ENCODE peak calls at places on chromosome 6, in ten cellular contexts. H, M, A, B, Y, O, D, V, R and K are unnamed samples.

GRCh38 chr6:139534472-139535115 is 160.1 kb upstream of the CITED2 start:
- DNase-seq in H (peak; percentile 49), V (no peak), Y (no peak), B (no peak), A (no peak), M (no peak), R (no peak), O (no peak), D (no peak), K (no peak)

GRCh38 chr6:90368601-90369000 is 72.0 kb upstream of the BACH2 start:
- DNase-seq in M (no peak), H (no peak), R (no peak), O (no peak), B (no peak), V (no peak), A (no peak), Y (peak; percentile 79), D (no peak), K (no peak)

GRCh38 chr6:63589955-63590411 is 17.7 kb downstream of the LOC128125822 start:
- DNase-seq in R (no peak), O (no peak), D (no peak), A (no peak), B (no peak), Y (no peak), H (no peak), M (no peak), V (no peak), K (no peak)

GRCh38 chr6:136551103-136551502 is 881 bp upstream of the MAP7 start:
- DNase-seq in V (no peak), A (no peak), R (no peak), M (no peak), Y (no peak), H (peak; percentile 24), D (no peak), B (no peak), O (no peak), K (no peak)

GRCh38 chr6:19849736-19850135 is 12.6 kb downstream of the ID4 start:
- DNase-seq in B (no peak), H (no peak), M (no peak), A (no peak), Y (no peak), D (no peak), V (no peak), O (no peak), R (no peak), K (no peak)

GRCh38 chr6:48199502-48199901 is 88.5 kb upstream of the PTCHD4 start:
- DNase-seq in Y (no peak), M (no peak), A (no peak), O (no peak), D (no peak), H (no peak), V (no peak), R (no peak), B (no peak), K (no peak)

GRCh38 chr6:2578729-2579128 is 172.0 kb downstream of the MYLK4 start:
- DNase-seq in D (no peak), M (no peak), Y (peak; percentile 34), A (no peak), H (no peak), V (no peak), B (no peak), R (no peak), O (no peak), K (no peak)

GRCh38 chr6:143963158-143963919 is 44.7 kb downstream of the PLAGL1 start:
- DNase-seq in O (no peak), R (no peak), A (no peak), D (no peak), V (no peak), H (no peak), B (no peak), M (no peak), Y (no peak), K (no peak)

GRCh38 chr6:107202876-107203468 is 87.7 kb upstream of the BEND3 start:
- DNase-seq in Y (no peak), H (no peak), A (no peak), B (no peak), O (no peak), D (no peak), M (no peak), R (no peak), V (no peak), K (no peak)

GRCh38 chr6:134198093-134198492 is 119.8 kb downstream of the SGK1 start:
- DNase-seq in B (no peak), D (no peak), A (no peak), M (no peak), H (no peak), R (no peak), O (no peak), V (no peak), Y (no peak), K (no peak)

GRCh38 chr6:31878761-31879542 is at the start of gene SLC44A4:
- DNase-seq in B (no peak), Y (no peak), V (no peak), R (no peak), D (no peak), A (peak; percentile 73), O (no peak), H (peak; percentile 63), M (no peak), K (no peak)
- H3K27ac ChIP-seq in B (peak within 1 kb of the TSS; percentile 70), Y (no peak within 1 kb of the TSS), V (no peak within 1 kb of the TSS), R (no peak within 1 kb of the TSS), D (no peak within 1 kb of the TSS), A (peak within 1 kb of the TSS; percentile 95), O (no peak within 1 kb of the TSS), H (peak within 1 kb of the TSS; percentile 75), M (peak within 1 kb of the TSS; percentile 42), K (no peak within 1 kb of the TSS)

GRCh38 chr6:157383471-157383870 is 2.5 kb downstream of the ZDHHC14 start:
- DNase-seq in R (no peak), H (no peak), Y (no peak), O (no peak), V (no peak), B (no peak), A (no peak), D (no peak), M (no peak), K (no peak)

GRCh38 chr6:157380458-157380778 is 572 bp upstream of the ZDHHC14 start:
- DNase-seq in A (no peak), R (no peak), Y (no peak), O (no peak), V (no peak), B (no peak), M (no peak), H (no peak), D (no peak), K (no peak)

GRCh38 chr6:157381631-157382621 is 936 bp downstream of the ZDHHC14 start:
- DNase-seq in A (peak; percentile 86), R (peak; percentile 85), Y (peak; percentile 47), V (no peak), D (no peak), O (peak; percentile 77), H (peak; percentile 56), M (peak; percentile 77), B (peak; percentile 45), K (peak; percentile 91)

GRCh38 chr6:157379656-157380457 is 1.1 kb upstream of the ZDHHC14 start:
- DNase-seq in V (peak; percentile 82), H (peak; percentile 90), O (peak; percentile 94), M (peak; percentile 94), R (peak; percentile 94), B (peak; percentile 85), Y (peak; percentile 87), D (peak; percentile 65), A (peak; percentile 96), K (peak; percentile 96)

DNA sequence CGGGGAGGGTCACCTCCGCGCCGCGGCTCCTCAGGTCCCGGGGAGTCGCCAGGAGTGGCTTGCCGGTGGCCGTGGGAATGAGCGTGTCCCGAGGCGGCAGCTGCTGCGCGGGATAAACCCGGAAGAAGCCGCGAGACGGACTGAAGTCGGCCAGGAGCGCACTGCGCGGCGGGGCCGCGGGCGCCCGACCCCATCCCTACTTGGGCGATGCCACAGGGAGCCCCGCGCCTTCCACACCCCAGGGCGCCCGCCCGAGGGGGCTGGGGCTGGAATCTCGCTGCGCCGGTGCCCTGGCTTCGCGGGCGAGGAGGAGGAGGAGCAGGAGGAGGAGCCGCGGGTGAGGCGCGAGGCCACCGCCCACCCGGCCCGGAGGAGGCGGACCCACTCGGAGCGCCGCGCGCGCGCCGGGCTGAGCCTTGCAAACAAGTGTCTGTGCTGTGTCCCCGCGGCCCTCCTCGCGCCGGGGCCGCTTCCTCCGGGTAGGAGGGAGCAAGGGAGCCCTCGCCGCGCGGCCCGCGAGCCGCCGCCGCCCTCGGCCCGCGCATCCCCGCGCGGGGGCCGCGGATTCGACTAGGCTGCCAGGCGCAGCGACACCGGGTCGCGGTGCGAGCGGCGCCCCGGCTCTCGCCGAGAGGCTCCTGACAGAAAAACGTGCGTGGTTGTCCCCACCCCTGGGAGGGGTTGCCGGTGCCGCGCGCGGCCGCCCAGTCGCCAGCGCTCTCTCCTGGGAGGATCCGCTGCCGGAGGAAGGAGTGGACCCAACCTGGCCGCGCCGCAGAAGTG is at the start of gene ZDHHC14:
- DNase-seq in M (peak; percentile 94), Y (peak; percentile 80), A (peak; percentile 96), B (peak; percentile 82), R (peak; percentile 94), O (peak; percentile 96), D (peak; percentile 35), H (peak; percentile 86), V (peak; percentile 43), K (peak; percentile 99)
- TF ChIP-seq POLR2A in M (peak; percentile 76), Y (no peak), A (peak; percentile 77), B (peak; percentile 82), R (peak; percentile 51), O (peak; percentile 90), D (peak; percentile 79), H (peak; percentile 87), V (peak; percentile 61), K (no peak)

GRCh38 chr6:39841291-39841690 is 49.1 kb downstream of the DAAM2 start:
- DNase-seq in V (no peak), D (no peak), M (peak; percentile 12), H (no peak), Y (peak; percentile 11), B (no peak), A (no peak), R (no peak), O (no peak), K (no peak)

GRCh38 chr6:39839445-39839844 is 47.3 kb downstream of the DAAM2 start:
- DNase-seq in R (no peak), V (no peak), D (no peak), O (no peak), M (no peak), A (no peak), B (no peak), Y (no peak), H (no peak), K (no peak)

GRCh38 chr6:39841923-39842322 is 49.7 kb downstream of the DAAM2 start:
- DNase-seq in H (no peak), O (no peak), R (no peak), B (no peak), V (no peak), M (peak; percentile 30), D (no peak), Y (no peak), A (no peak), K (no peak)

GRCh38 chr6:39843305-39844020 is 51.3 kb downstream of the DAAM2 start:
- DNase-seq in O (no peak), Y (peak; percentile 6), D (no peak), B (no peak), H (no peak), M (peak; percentile 46), A (no peak), R (no peak), V (peak; percentile 4), K (no peak)

GRCh38 chr6:39840781-39841180 is 48.6 kb downstream of the DAAM2 start:
- DNase-seq in A (no peak), O (no peak), Y (no peak), H (no peak), V (no peak), M (peak; percentile 54), R (no peak), D (no peak), B (no peak), K (no peak)
- H3K4me1 ChIP-seq in A (no peaks in the 10 kb centered on the region), O (peaks cover 15% of the 10 kb centered on the region), Y (peaks cover 11% of the 10 kb centered on the region), H (no peaks in the 10 kb centered on the region), V (no peaks in the 10 kb centered on the region), M (no peaks in the 10 kb centered on the region), R (peaks cover 8% of the 10 kb centered on the region), D (no peaks in the 10 kb centered on the region), B (peaks cover 28% of the 10 kb centered on the region), K (peaks cover 56% of the 10 kb centered on the region)

GRCh38 chr6:140537834-140538680 is 1163.6 kb upstream of the CITED2 start:
- DNase-seq in D (no peak), H (peak; percentile 17), M (peak; percentile 64), V (no peak), B (no peak), A (no peak), Y (peak; percentile 98), O (no peak), R (no peak), K (no peak)
- H3K27ac ChIP-seq in D (no peak overlapping the region), H (peak overlapping the region; percentile 42), M (peak overlapping the region; percentile 42), V (no peak overlapping the region), B (peak overlapping the region; percentile 55), A (no peak overlapping the region), Y (peak overlapping the region; percentile 98), O (no peak overlapping the region), R (peak overlapping the region; percentile 50), K (peak overlapping the region; percentile 22)